ENCODE peak calls at places on chromosome 19, in six cellular contexts. One of them, this sample, is unnamed.
A peak's percentile ranks its signal among the peaks of the same experiment; 100 is the strongest.

GRCh38 chr19:31502536-31503170 is 153.4 kb upstream of the TSHZ3 start:
- DNase-seq in lower leg skin: peak; percentile 57
- DNase-seq in OCI-LY7: no peak
- DNase-seq in fibroblast of the aortic adventitia: no peak
- DNase-seq in IMR-90: no peak
- DNase-seq in kidney: no peak
- DNase-seq in this sample: no peak

GRCh38 chr19:13262450-13262849 is 112.2 kb downstream of the IER2 start:
- DNase-seq in fibroblast of the aortic adventitia: peak; percentile 74
- DNase-seq in IMR-90: peak; percentile 61
- DNase-seq in lower leg skin: no peak
- DNase-seq in kidney: no peak
- DNase-seq in OCI-LY7: peak; percentile 69
- DNase-seq in this sample: peak; percentile 48

GRCh38 chr19:12913011-12913561 is 6.0 kb downstream of the SYCE2 start:
- DNase-seq in IMR-90: peak; percentile 42
- DNase-seq in OCI-LY7: no peak
- DNase-seq in lower leg skin: peak; percentile 94
- DNase-seq in fibroblast of the aortic adventitia: peak; percentile 37
- DNase-seq in kidney: peak; percentile 92
- DNase-seq in this sample: peak; percentile 58

GRCh38 chr19:6694147-6694815 is 24.3 kb upstream of the TNFSF14 start:
- DNase-seq in OCI-LY7: peak; percentile 77
- DNase-seq in IMR-90: no peak
- DNase-seq in lower leg skin: no peak
- DNase-seq in fibroblast of the aortic adventitia: no peak
- DNase-seq in kidney: peak; percentile 58
- DNase-seq in this sample: no peak

GRCh38 chr19:13011653-13012389 is 16.5 kb downstream of the NFIX start:
- DNase-seq in IMR-90: no peak
- DNase-seq in OCI-LY7: no peak
- DNase-seq in kidney: no peak
- DNase-seq in lower leg skin: no peak
- DNase-seq in fibroblast of the aortic adventitia: no peak
- DNase-seq in this sample: no peak

GRCh38 chr19:1109697-1110671 is 6.2 kb downstream of the GPX4 start:
- DNase-seq in kidney: peak; percentile 74
- DNase-seq in IMR-90: no peak
- DNase-seq in fibroblast of the aortic adventitia: no peak
- DNase-seq in OCI-LY7: no peak
- DNase-seq in lower leg skin: no peak
- DNase-seq in this sample: no peak

GRCh38 chr19:11478167-11479089 is 2.4 kb downstream of the ELAVL3 start:
- DNase-seq in IMR-90: no peak
- DNase-seq in lower leg skin: no peak
- DNase-seq in fibroblast of the aortic adventitia: no peak
- DNase-seq in OCI-LY7: no peak
- DNase-seq in kidney: no peak
- DNase-seq in this sample: no peak

GRCh38 chr19:11088508-11089253 is 582 bp upstream of the LDLR start:
- DNase-seq in OCI-LY7: no peak
- DNase-seq in lower leg skin: no peak
- DNase-seq in fibroblast of the aortic adventitia: peak; percentile 60
- DNase-seq in kidney: no peak
- DNase-seq in IMR-90: no peak
- DNase-seq in this sample: peak; percentile 45

GRCh38 chr19:34171539-34171876 is 796 bp upstream of the LSM14A start:
- DNase-seq in IMR-90: peak; percentile 93
- DNase-seq in fibroblast of the aortic adventitia: peak; percentile 59
- DNase-seq in OCI-LY7: no peak
- DNase-seq in kidney: no peak
- DNase-seq in lower leg skin: no peak
- DNase-seq in this sample: peak; percentile 77

GRCh38 chr19:49557641-49558325 is 22.6 kb downstream of the NOSIP start:
- DNase-seq in lower leg skin: no peak
- DNase-seq in OCI-LY7: no peak
- DNase-seq in kidney: no peak
- DNase-seq in IMR-90: no peak
- DNase-seq in fibroblast of the aortic adventitia: no peak
- DNase-seq in this sample: no peak

GRCh38 chr19:53907690-53908089 is 1.4 kb upstream of the CACNG7 start:
- DNase-seq in IMR-90: no peak
- DNase-seq in kidney: peak; percentile 56
- DNase-seq in fibroblast of the aortic adventitia: no peak
- DNase-seq in OCI-LY7: no peak
- DNase-seq in lower leg skin: no peak
- DNase-seq in this sample: no peak

GRCh38 chr19:53907193-53907581 is 1.9 kb upstream of the CACNG7 start:
- DNase-seq in IMR-90: no peak
- DNase-seq in lower leg skin: no peak
- DNase-seq in OCI-LY7: no peak
- DNase-seq in fibroblast of the aortic adventitia: no peak
- DNase-seq in kidney: peak; percentile 54
- DNase-seq in this sample: no peak

GRCh38 chr19:53908933-53909415 is at the start of gene CACNG7:
- DNase-seq in kidney: peak; percentile 34
- DNase-seq in OCI-LY7: no peak
- DNase-seq in fibroblast of the aortic adventitia: peak; percentile 35
- DNase-seq in IMR-90: no peak
- DNase-seq in lower leg skin: no peak
- DNase-seq in this sample: no peak

GRCh38 chr19:53909471-53910169 is 542 bp downstream of the CACNG7 start:
- DNase-seq in fibroblast of the aortic adventitia: no peak
- DNase-seq in OCI-LY7: no peak
- DNase-seq in kidney: peak; percentile 70
- DNase-seq in IMR-90: no peak
- DNase-seq in lower leg skin: no peak
- DNase-seq in this sample: no peak

DNA sequence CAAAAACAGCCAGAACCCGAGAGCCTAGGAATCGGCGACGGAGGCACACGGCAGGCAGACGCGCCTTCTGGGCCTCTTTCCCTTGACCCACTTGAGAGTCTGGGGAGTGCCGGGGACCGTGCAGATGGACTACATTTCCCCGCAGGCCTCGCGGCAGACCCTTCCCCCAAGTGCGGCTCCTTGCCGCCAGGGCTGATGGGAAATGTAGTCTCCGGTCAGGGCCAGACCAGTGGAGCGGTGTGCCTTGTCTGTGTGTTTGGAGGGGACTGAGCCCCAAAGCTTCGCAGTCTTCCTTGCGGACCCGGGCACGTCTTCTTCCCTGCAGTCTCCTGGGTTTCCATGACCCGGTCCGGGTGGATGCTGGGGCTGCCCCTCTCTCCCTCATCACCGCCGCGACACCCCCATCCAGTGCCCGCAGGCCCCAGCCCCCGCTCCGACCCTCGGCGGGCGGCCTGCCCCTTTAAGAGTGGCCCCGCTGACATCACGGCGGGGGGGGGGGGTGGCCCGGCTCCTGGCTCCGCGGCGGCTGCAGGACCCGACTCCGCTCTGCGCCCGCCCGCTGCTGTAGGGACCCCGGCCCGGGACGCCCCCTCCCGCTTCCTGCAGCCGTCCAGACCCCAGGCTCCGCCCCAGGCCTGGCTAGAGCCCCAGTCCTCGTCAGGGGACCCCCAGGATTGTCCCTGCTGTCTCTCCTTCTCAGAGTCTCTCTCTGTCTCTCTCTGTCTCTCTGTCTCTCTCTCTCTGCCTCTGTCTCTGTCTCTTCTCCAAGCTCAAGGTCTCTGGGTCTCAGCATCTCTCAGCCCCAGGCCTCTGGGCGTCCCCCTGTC is 759 bp upstream of the CACNG7 start:
- DNase-seq in kidney: no peak
- DNase-seq in IMR-90: peak; percentile 40
- DNase-seq in OCI-LY7: peak; percentile 52
- DNase-seq in lower leg skin: no peak
- DNase-seq in fibroblast of the aortic adventitia: peak; percentile 74
- DNase-seq in this sample: peak; percentile 24
- H3K4me3 ChIP-seq in kidney: no peak overlapping the region
- H3K4me3 ChIP-seq in IMR-90: peak overlapping the region; percentile 46
- H3K4me3 ChIP-seq in OCI-LY7: no peak overlapping the region
- H3K4me3 ChIP-seq in lower leg skin: no peak overlapping the region
- H3K4me3 ChIP-seq in fibroblast of the aortic adventitia: peak overlapping the region; percentile 83
- H3K4me3 ChIP-seq in this sample: peak overlapping the region; percentile 24

DNA sequence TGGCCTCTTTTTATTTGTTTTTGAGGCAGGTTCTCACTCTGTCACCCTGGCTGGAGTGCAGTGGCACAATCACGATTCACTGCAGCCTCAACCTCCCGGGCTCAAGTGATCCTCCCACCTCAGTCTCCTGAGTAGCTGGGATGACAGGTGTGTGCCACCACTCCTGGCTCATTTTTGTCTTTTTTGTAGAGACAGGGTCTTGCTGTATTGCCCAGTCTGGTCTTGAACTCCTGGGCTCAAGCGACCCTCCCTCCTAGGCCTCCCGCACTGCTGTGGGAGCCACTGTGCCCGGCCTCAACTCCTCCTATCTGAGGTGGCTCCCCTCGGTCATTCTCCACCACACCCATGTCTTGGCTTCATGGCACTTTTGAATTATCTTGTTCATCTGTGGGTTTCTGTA is 8.0 kb downstream of the CKM start:
- DNase-seq in kidney: no peak
- DNase-seq in IMR-90: no peak
- DNase-seq in OCI-LY7: no peak
- DNase-seq in lower leg skin: no peak
- DNase-seq in fibroblast of the aortic adventitia: no peak
- DNase-seq in this sample: no peak
- TF ChIP-seq CTCF in kidney: no peak
- TF ChIP-seq CTCF in IMR-90: no peak
- TF ChIP-seq CTCF in OCI-LY7: no peak
- TF ChIP-seq CTCF in lower leg skin: no peak
- TF ChIP-seq CTCF in fibroblast of the aortic adventitia: no peak
- TF ChIP-seq CTCF in this sample: no peak

GRCh38 chr19:18230941-18231734 is 4.9 kb upstream of the PDE4C start:
- DNase-seq in lower leg skin: no peak
- DNase-seq in fibroblast of the aortic adventitia: no peak
- DNase-seq in IMR-90: no peak
- DNase-seq in OCI-LY7: no peak
- DNase-seq in kidney: no peak
- DNase-seq in this sample: no peak

GRCh38 chr19:18233224-18233825 is 7.1 kb upstream of the PDE4C start:
- DNase-seq in lower leg skin: no peak
- DNase-seq in kidney: no peak
- DNase-seq in OCI-LY7: peak; percentile 37
- DNase-seq in IMR-90: peak; percentile 39
- DNase-seq in fibroblast of the aortic adventitia: peak; percentile 53
- DNase-seq in this sample: no peak

GRCh38 chr19:18231775-18232174 is 5.5 kb upstream of the PDE4C start:
- DNase-seq in kidney: no peak
- DNase-seq in OCI-LY7: peak; percentile 84
- DNase-seq in IMR-90: no peak
- DNase-seq in fibroblast of the aortic adventitia: no peak
- DNase-seq in lower leg skin: no peak
- DNase-seq in this sample: no peak

GRCh38 chr19:18232540-18233223 is 6.4 kb upstream of the PDE4C start:
- DNase-seq in lower leg skin: no peak
- DNase-seq in IMR-90: no peak
- DNase-seq in fibroblast of the aortic adventitia: no peak
- DNase-seq in OCI-LY7: no peak
- DNase-seq in kidney: no peak
- DNase-seq in this sample: no peak

DNA sequence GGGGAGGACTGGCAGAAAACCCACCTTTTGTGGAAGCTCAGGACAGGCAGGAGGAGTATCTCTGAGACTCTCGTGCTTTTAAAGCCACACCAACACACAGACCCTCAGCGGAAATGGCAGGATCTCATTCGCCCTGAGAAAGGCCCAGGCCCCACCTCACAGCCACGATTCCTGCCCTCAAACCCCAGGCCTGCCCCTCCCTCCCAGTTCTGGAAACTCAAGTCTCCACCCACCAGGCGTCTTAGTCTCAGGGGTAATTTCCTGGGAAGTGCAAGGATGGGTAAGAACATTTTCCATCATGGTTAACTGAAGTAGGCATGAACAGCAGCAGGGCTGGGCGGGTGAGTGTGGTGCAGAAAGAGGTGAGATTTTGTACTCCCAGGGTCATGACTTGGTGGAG is 8.0 kb upstream of the PDE4C start:
- DNase-seq in kidney: no peak
- DNase-seq in fibroblast of the aortic adventitia: no peak
- DNase-seq in lower leg skin: no peak
- DNase-seq in IMR-90: no peak
- DNase-seq in OCI-LY7: no peak
- DNase-seq in this sample: no peak
- H3K4me3 ChIP-seq in kidney: no peak overlapping the region
- H3K4me3 ChIP-seq in fibroblast of the aortic adventitia: no peak overlapping the region
- H3K4me3 ChIP-seq in lower leg skin: no peak overlapping the region
- H3K4me3 ChIP-seq in IMR-90: no peak overlapping the region
- H3K4me3 ChIP-seq in OCI-LY7: no peak overlapping the region
- H3K4me3 ChIP-seq in this sample: no peak overlapping the region

GRCh38 chr19:42150353-42150752 is 18.1 kb upstream of the POU2F2 start:
- DNase-seq in kidney: no peak
- DNase-seq in IMR-90: no peak
- DNase-seq in fibroblast of the aortic adventitia: no peak
- DNase-seq in OCI-LY7: no peak
- DNase-seq in lower leg skin: no peak
- DNase-seq in this sample: no peak
- TF ChIP-seq CTCF in kidney: no peak
- TF ChIP-seq CTCF in IMR-90: no peak
- TF ChIP-seq CTCF in fibroblast of the aortic adventitia: no peak
- TF ChIP-seq CTCF in OCI-LY7: no peak
- TF ChIP-seq CTCF in lower leg skin: no peak
- TF ChIP-seq CTCF in this sample: no peak

GRCh38 chr19:3375221-3376088 is 9.1 kb downstream of the NFIC start:
- DNase-seq in kidney: peak; percentile 94
- DNase-seq in OCI-LY7: no peak
- DNase-seq in IMR-90: peak; percentile 70
- DNase-seq in fibroblast of the aortic adventitia: peak; percentile 64
- DNase-seq in lower leg skin: peak; percentile 95
- DNase-seq in this sample: peak; percentile 37
- H3K4me3 ChIP-seq in kidney: no peak overlapping the region
- H3K4me3 ChIP-seq in OCI-LY7: no peak overlapping the region
- H3K4me3 ChIP-seq in IMR-90: no peak overlapping the region
- H3K4me3 ChIP-seq in fibroblast of the aortic adventitia: peak overlapping the region; percentile 22
- H3K4me3 ChIP-seq in lower leg skin: no peak overlapping the region
- H3K4me3 ChIP-seq in this sample: peak overlapping the region; percentile 22

This sample was measured in AG10803.